ENCODE peak calls at places on chromosomes 4 and X, in nine cellular contexts. A, F, J, Y, B, N, Q, Z and E are unnamed samples.

GRCh38 chr4:68129793-68130192 is at the start of gene TMPRSS11F:
- DNase-seq in A (no peak), Z (no peak), Q (peak), N (no peak), Y (no peak), J (no peak), B (no peak), F (no peak), E (no peak)

GRCh38 chrX:11792461-11793421 is 34.7 kb downstream of the MSL3 start:
- DNase-seq in B (no peak), Z (no peak), N (no peak), A (peak), Q (no peak), Y (no peak), F (no peak), J (no peak), E (no peak)

GRCh38 chr4:106294062-106294461 is 21.9 kb downstream of the TBCK start:
- DNase-seq in Z (no peak), J (no peak), A (no peak), Q (no peak), Y (no peak), F (no peak), N (no peak), B (no peak), E (no peak)

GRCh38 chrX:49977319-49978090 is 55.1 kb downstream of the CLCN5 start:
- DNase-seq in Q (no peak), J (no peak), B (no peak), N (no peak), F (no peak), Y (no peak), Z (no peak), A (no peak), E (no peak)

GRCh38 chr4:107548211-107548905 is 171.7 kb downstream of the PAPSS1 start:
- DNase-seq in N (no peak), Y (peak), Z (no peak), B (no peak), F (peak), A (no peak), Q (no peak), J (no peak), E (no peak)

GRCh38 chrX:150364347-150365050 is 1.4 kb downstream of the MAMLD1 start:
- DNase-seq in J (peak), A (peak), Q (no peak), Y (peak), Z (no peak), N (no peak), F (peak), B (no peak), E (no peak)

GRCh38 chrX:78375894-78376293 is 48.5 kb upstream of the CYSLTR1 start:
- DNase-seq in Y (no peak), F (no peak), Q (no peak), N (no peak), Z (no peak), B (no peak), A (no peak), J (no peak), E (no peak)

GRCh38 chrX:110000854-110001701 is 1.8 kb upstream of the TMEM164 start:
- DNase-seq in F (no peak), J (no peak), Z (no peak), Y (no peak), A (no peak), B (no peak), Q (no peak), N (no peak), E (no peak)

GRCh38 chr4:48295116-48295515 is 25.5 kb upstream of the TEC start:
- DNase-seq in Q (no peak), B (no peak), A (no peak), F (no peak), Y (no peak), Z (no peak), J (no peak), N (no peak), E (no peak)

GRCh38 chrX:150805736-150806135 is 92.7 kb downstream of the CD99L2 start:
- DNase-seq in J (no peak), Y (peak), F (peak), A (no peak), Z (no peak), Q (no peak), N (no peak), B (no peak), E (no peak)

GRCh38 chr4:25670991-25671390 is 15.3 kb downstream of the SLC34A2 start:
- DNase-seq in A (no peak), F (no peak), Q (no peak), Y (no peak), N (no peak), J (no peak), B (no peak), Z (no peak), E (no peak)

GRCh38 chr4:16914208-16914607 is 15.8 kb upstream of the LDB2 start:
- DNase-seq in J (peak), Z (no peak), A (no peak), Q (no peak), Y (peak), F (peak), B (no peak), N (peak), E (no peak)

GRCh38 chrX:65697173-65697572 is 29.7 kb downstream of the MSN start:
- DNase-seq in B (no peak), N (peak), J (no peak), Q (no peak), Z (no peak), F (peak), A (no peak), Y (peak), E (no peak)

GRCh38 chr4:109294006-109294405 is 8.5 kb downstream of the COL25A1 start:
- DNase-seq in N (no peak), A (no peak), J (peak), B (no peak), Q (no peak), F (no peak), Y (no peak), Z (no peak), E (no peak)

GRCh38 chr4:73619351-73619750 is 885 bp downstream of the RASSF6 start:
- DNase-seq in F (no peak), N (no peak), Z (no peak), J (no peak), Q (no peak), Y (no peak), B (no peak), A (no peak), E (no peak)

GRCh38 chr4:6090936-6091335 is 72.7 kb upstream of the C4orf50 start:
- DNase-seq in Q (no peak), N (no peak), F (no peak), A (no peak), J (no peak), Y (no peak), B (no peak), Z (no peak), E (no peak)

GRCh38 chrX:11212741-11213140 is 80.5 kb upstream of the AMELX start:
- DNase-seq in Y (no peak), N (no peak), Z (no peak), F (no peak), J (no peak), Q (no peak), A (no peak), B (no peak), E (no peak)

GRCh38 chrX:13719192-13719856 is 15.1 kb downstream of the TRAPPC2 start:
- DNase-seq in B (no peak), J (no peak), A (no peak), Q (no peak), F (peak), Y (peak), Z (no peak), N (peak), E (no peak)

GRCh38 chrX:13716905-13717304 is 17.5 kb downstream of the TRAPPC2 start:
- DNase-seq in Q (no peak), N (no peak), Y (no peak), A (peak), Z (no peak), J (no peak), B (no peak), F (no peak), E (no peak)

GRCh38 chrX:13716455-13716854 is 18.0 kb downstream of the TRAPPC2 start:
- DNase-seq in Z (no peak), N (no peak), B (no peak), Q (no peak), J (peak), Y (no peak), F (no peak), A (no peak), E (no peak)

GRCh38 chrX:13721371-13721770 is 13.0 kb downstream of the TRAPPC2 start:
- DNase-seq in A (no peak), F (no peak), B (no peak), Y (peak), N (no peak), Z (no peak), Q (no peak), J (no peak), E (no peak)

GRCh38 chrX:13717697-13718483 is 16.5 kb downstream of the TRAPPC2 start:
- DNase-seq in B (no peak), Z (no peak), A (no peak), J (no peak), N (peak), Y (peak), Q (no peak), F (peak), E (no peak)
- H3K27ac ChIP-seq in B (no peak), Z (no peak), A (peak), J (peak), N (peak), Y (peak), Q (no peak), F (no peak), E (peak)

GRCh38 chr4:184812651-184813181 is 13.1 kb downstream of the ACSL1 start:
- DNase-seq in Y (peak), Q (peak), B (no peak), A (no peak), F (peak), Z (no peak), J (no peak), N (peak), E (no peak)

GRCh38 chr4:184814686-184815045 is 11.1 kb downstream of the ACSL1 start:
- DNase-seq in A (no peak), Q (no peak), N (no peak), F (no peak), J (no peak), Z (no peak), Y (no peak), B (no peak), E (no peak)

GRCh38 chr4:184810720-184811119 is 15.0 kb downstream of the ACSL1 start:
- DNase-seq in Z (no peak), N (no peak), J (no peak), A (no peak), Q (no peak), F (no peak), Y (no peak), B (no peak), E (no peak)

GRCh38 chr4:184811484-184812180 is 14.1 kb downstream of the ACSL1 start:
- DNase-seq in N (no peak), J (no peak), Y (no peak), F (no peak), Q (no peak), B (no peak), A (no peak), Z (no peak), E (no peak)

GRCh38 chr4:184812181-184812542 is 13.6 kb downstream of the ACSL1 start:
- DNase-seq in N (no peak), A (no peak), Z (no peak), J (no peak), Y (no peak), Q (no peak), B (no peak), F (no peak), E (no peak)
- H3K27ac ChIP-seq in N (no peak), A (no peak), Z (peak), J (no peak), Y (no peak), Q (no peak), B (no peak), F (no peak), E (no peak)

DNA sequence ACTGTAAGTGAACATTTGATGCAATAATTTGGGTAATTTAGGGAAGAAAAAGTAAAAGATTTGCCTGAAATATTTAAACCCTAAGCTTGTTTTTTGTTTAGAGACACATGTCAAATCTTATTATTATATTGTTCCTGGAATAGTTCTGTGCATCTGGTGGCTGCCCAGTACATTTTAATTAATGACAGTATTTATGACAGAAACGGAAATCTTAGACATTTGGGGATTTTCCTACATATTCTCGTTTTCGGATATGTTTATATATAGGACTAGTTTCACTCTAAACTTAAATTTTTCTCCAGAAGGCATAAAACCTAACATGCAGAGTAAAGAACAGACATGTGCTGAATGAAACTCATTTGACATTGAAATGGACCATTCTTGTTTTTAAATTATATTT is 125.6 kb upstream of the PAQR3 start:
- DNase-seq in N (no peak), A (no peak), J (no peak), F (no peak), B (no peak), Z (no peak), Y (no peak), Q (no peak), E (no peak)
- H3K27ac ChIP-seq in N (no peak), A (no peak), J (peak), F (no peak), B (no peak), Z (no peak), Y (no peak), Q (no peak), E (no peak)

DNA sequence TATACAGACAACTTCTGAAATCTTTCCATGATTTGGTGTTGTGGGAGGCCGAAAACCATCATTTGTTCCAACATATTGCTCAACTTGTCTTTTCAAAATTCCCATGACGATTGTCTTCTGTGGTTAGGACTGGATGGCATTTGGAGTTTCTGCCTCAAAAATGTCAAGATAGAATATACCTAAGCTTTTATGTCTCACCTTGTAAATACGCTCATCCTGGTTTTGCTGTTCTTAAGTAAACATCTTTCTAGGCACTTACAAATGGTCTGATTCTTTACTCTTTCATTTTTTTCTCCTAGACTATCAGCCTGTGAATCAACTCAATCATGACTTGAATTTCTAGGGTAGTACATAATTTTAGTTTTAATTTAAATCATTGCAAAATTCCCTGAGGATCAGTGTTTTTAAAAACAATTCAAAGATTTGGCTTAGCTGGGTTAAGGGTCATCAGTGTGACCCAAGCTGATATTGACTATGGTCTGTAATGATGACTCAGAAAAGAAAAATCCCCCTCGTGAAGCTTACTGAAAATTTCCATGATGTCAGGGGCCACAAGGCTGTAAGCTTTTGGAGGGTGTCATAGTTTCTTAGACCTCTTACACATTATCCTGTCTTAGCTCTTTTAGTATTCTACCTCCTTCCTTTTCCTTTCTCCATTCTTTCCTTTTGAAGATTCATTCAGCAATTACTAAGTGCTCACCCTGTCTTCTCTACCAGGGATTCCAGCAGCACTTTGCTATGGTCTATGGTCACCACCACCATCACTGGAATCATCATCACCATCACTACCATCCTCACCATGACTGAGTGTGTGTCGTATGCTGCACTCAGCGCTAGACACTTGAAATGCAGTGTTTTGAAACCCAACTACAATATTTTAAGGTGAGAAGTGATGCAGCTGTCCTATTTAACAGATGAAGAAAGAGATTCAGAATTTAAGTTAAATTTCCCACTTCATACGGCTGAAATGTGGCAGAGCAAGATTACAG is 124.4 kb downstream of the CPE start:
- DNase-seq in F (peak), B (no peak), Z (no peak), A (no peak), J (no peak), N (peak), Q (no peak), Y (peak), E (no peak)
- H3K27ac ChIP-seq in F (no peak), B (no peak), Z (no peak), A (no peak), J (no peak), N (no peak), Q (no peak), Y (no peak), E (no peak)

GRCh38 chr4:24599275-24599674 is 14.9 kb upstream of the DHX15 start:
- DNase-seq in Q (no peak), Y (no peak), A (no peak), N (no peak), B (no peak), F (no peak), Z (no peak), J (no peak), E (no peak)

GRCh38 chr4:24607338-24607737 is 23.0 kb upstream of the DHX15 start:
- DNase-seq in B (no peak), N (no peak), F (peak), Q (no peak), J (no peak), Y (peak), Z (no peak), A (no peak), E (peak)

GRCh38 chr4:24601121-24601520 is 16.8 kb upstream of the DHX15 start:
- DNase-seq in Y (no peak), F (no peak), A (no peak), N (no peak), J (no peak), B (no peak), Q (no peak), Z (no peak), E (no peak)

GRCh38 chr4:24603343-24603742 is 19.0 kb upstream of the DHX15 start:
- DNase-seq in J (no peak), N (no peak), B (no peak), Q (no peak), Y (no peak), F (no peak), Z (no peak), A (no peak), E (no peak)

GRCh38 chr4:24604558-24605214 is 20.3 kb upstream of the DHX15 start:
- DNase-seq in Y (no peak), B (no peak), A (no peak), Z (no peak), F (no peak), Q (peak), J (no peak), N (peak), E (no peak)
- H3K27ac ChIP-seq in Y (no peak), B (no peak), A (no peak), Z (no peak), F (no peak), Q (no peak), J (no peak), N (no peak), E (no peak)

GRCh38 chr4:27251788-27252187 is 391.1 kb downstream of the STIM2 start:
- DNase-seq in A (no peak), F (no peak), Q (no peak), Y (no peak), Z (no peak), B (no peak), N (no peak), J (no peak), E (no peak)
- H3K27ac ChIP-seq in A (no peak), F (no peak), Q (no peak), Y (no peak), Z (no peak), B (no peak), N (no peak), J (no peak), E (no peak)

GRCh38 chr4:67020079-67020807 is 525.1 kb downstream of the CENPC start:
- DNase-seq in Q (no peak), Z (no peak), F (peak), N (no peak), Y (no peak), A (no peak), J (no peak), B (no peak), E (no peak)
- H3K27ac ChIP-seq in Q (no peak), Z (no peak), F (no peak), N (peak), Y (no peak), A (no peak), J (no peak), B (no peak), E (no peak)

GRCh38 chr4:66633472-66633871 is 911.8 kb downstream of the CENPC start:
- DNase-seq in Q (no peak), N (no peak), A (no peak), J (no peak), B (no peak), Z (no peak), Y (no peak), F (no peak), E (no peak)

GRCh38 chr4:66625480-66625879 is 919.8 kb downstream of the CENPC start:
- DNase-seq in N (no peak), A (no peak), F (no peak), Q (no peak), Y (no peak), B (no peak), Z (no peak), J (no peak), E (no peak)

GRCh38 chr4:66629927-66630326 is 915.4 kb downstream of the CENPC start:
- DNase-seq in Q (no peak), Z (no peak), Y (no peak), N (no peak), F (no peak), A (no peak), J (no peak), B (no peak), E (no peak)
- H3K27ac ChIP-seq in Q (no peak), Z (no peak), Y (no peak), N (no peak), F (no peak), A (no peak), J (no peak), B (no peak), E (no peak)

GRCh38 chr4:176778491-176778890 is 14.2 kb downstream of the VEGFC start:
- DNase-seq in Q (peak), F (peak), Y (peak), J (no peak), N (peak), A (no peak), Z (no peak), B (no peak), E (no peak)

GRCh38 chr4:176775326-176775725 is 17.4 kb downstream of the VEGFC start:
- DNase-seq in J (no peak), F (no peak), N (no peak), Q (no peak), Y (no peak), Z (no peak), B (no peak), A (no peak), E (no peak)

GRCh38 chr4:176779421-176779820 is 13.3 kb downstream of the VEGFC start:
- DNase-seq in B (no peak), A (no peak), Z (no peak), Q (no peak), Y (no peak), F (no peak), J (no peak), N (no peak), E (no peak)

GRCh38 chr4:176780995-176781738 is 11.6 kb downstream of the VEGFC start:
- DNase-seq in N (no peak), J (no peak), Q (peak), B (no peak), Z (no peak), Y (no peak), A (no peak), F (no peak), E (no peak)

DNA sequence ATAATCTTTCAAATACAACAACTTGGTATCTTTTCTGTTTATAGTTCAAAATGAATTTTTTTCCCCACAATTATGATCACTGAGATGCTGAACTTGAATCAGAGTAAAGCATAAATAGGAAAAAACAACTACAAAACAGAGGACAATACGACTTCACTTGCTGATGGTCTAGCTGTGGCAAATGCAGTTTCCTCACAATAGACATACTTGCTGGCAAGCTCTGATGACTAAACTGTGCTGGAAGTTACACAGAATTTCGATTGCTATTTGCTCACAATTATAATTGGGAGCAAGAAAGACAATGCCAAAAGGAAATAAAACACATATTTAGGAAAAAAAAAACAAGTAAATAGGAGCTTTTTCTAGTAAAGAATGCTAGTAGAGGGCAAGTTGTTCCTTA is 14.7 kb downstream of the VEGFC start:
- DNase-seq in Z (no peak), N (peak), Y (peak), B (no peak), A (no peak), F (peak), J (no peak), Q (peak), E (no peak)
- H3K27ac ChIP-seq in Z (no peak), N (peak), Y (peak), B (no peak), A (no peak), F (no peak), J (no peak), Q (peak), E (no peak)